ENCODE peak calls at places on chromosomes 16 and 17, in ten cellular contexts. O, Z, H, L, Q, I, C, G, D and U are unnamed samples.

GRCh38 chr17:50475362-50475761 is 3.3 kb upstream of the RSAD1 start:
- DNase-seq in C (no peak), O (no peak), Q (peak; percentile 18), I (no peak), D (no peak), H (no peak), Z (no peak), G (no peak), L (no peak), U (no peak)

GRCh38 chr16:86823895-86824671 is 245.7 kb downstream of the FOXL1 start:
- DNase-seq in C (no peak), H (no peak), I (no peak), D (no peak), Z (no peak), G (no peak), O (peak; percentile 37), Q (no peak), L (no peak), U (no peak)

GRCh38 chr17:71409137-71409536 is 711.7 kb upstream of the SOX9 start:
- DNase-seq in I (no peak), Q (no peak), H (no peak), O (no peak), L (no peak), C (no peak), D (no peak), Z (no peak), G (no peak), U (no peak)

GRCh38 chr16:85052536-85052935 is 24.9 kb downstream of the KIAA0513 start:
- DNase-seq in H (no peak), I (no peak), G (no peak), D (no peak), C (no peak), Q (no peak), Z (no peak), L (no peak), O (no peak), U (no peak)

GRCh38 chr17:76268015-76268749 is 3.0 kb downstream of the UBALD2 start:
- DNase-seq in Z (peak; percentile 39), Q (peak; percentile 83), D (peak; percentile 77), O (no peak), C (peak; percentile 88), H (no peak), I (no peak), G (no peak), L (no peak), U (peak; percentile 64)

GRCh38 chr17:82786427-82786826 is 34.6 kb downstream of the TBCD start:
- DNase-seq in D (no peak), Z (no peak), Q (no peak), O (no peak), H (no peak), G (no peak), I (no peak), L (no peak), C (peak; percentile 32), U (no peak)

GRCh38 chr17:28334176-28334575 is 1.1 kb downstream of the IFT20 start:
- DNase-seq in L (no peak), I (no peak), D (no peak), C (no peak), H (no peak), G (no peak), Z (no peak), Q (no peak), O (no peak), U (no peak)

GRCh38 chr17:55172612-55173011 is 92.1 kb upstream of the HLF start:
- DNase-seq in D (no peak), I (no peak), H (no peak), Z (no peak), L (no peak), Q (no peak), C (no peak), O (no peak), G (no peak), U (no peak)

GRCh38 chr16:57277586-57277985 is 6.9 kb downstream of the PLLP start:
- DNase-seq in H (peak; percentile 58), C (no peak), Z (no peak), D (no peak), L (no peak), Q (no peak), O (peak; percentile 77), I (no peak), G (peak; percentile 32), U (no peak)

GRCh38 chr17:3598078-3598477 is 11.1 kb downstream of the TRPV1 start:
- DNase-seq in Z (no peak), L (no peak), O (no peak), G (no peak), H (no peak), Q (peak; percentile 7), D (no peak), I (no peak), C (no peak), U (no peak)

GRCh38 chr16:84396537-84397008 is 28.2 kb downstream of the ATP2C2 start:
- DNase-seq in Q (no peak), Z (no peak), I (peak; percentile 84), C (no peak), G (no peak), D (no peak), L (no peak), O (peak; percentile 84), H (peak; percentile 77), U (no peak)

GRCh38 chr17:77454560-77455095 is 313.9 kb downstream of the SEC14L1 start:
- DNase-seq in D (no peak), Q (no peak), L (no peak), C (no peak), G (no peak), H (no peak), Z (no peak), I (no peak), O (no peak), U (no peak)

GRCh38 chr16:529012-529575 is 1.6 kb downstream of the CAPN15 start:
- DNase-seq in G (peak; percentile 65), C (no peak), D (no peak), H (no peak), O (no peak), I (no peak), Q (peak; percentile 65), Z (no peak), L (no peak), U (no peak)

GRCh38 chr16:525520-526180 is 1.9 kb upstream of the CAPN15 start:
- DNase-seq in O (peak; percentile 47), G (no peak), H (peak; percentile 68), Z (no peak), C (no peak), L (no peak), I (no peak), D (no peak), Q (no peak), U (no peak)

GRCh38 chr16:528111-529011 is 849 bp downstream of the CAPN15 start:
- DNase-seq in H (no peak), Z (peak; percentile 76), D (no peak), I (peak; percentile 47), L (no peak), O (peak; percentile 60), Q (peak; percentile 80), G (peak; percentile 47), C (no peak), U (peak; percentile 51)

GRCh38 chr16:526181-527014 is 1.1 kb upstream of the CAPN15 start:
- DNase-seq in Z (no peak), O (no peak), C (no peak), I (peak; percentile 67), G (peak; percentile 56), H (no peak), L (no peak), Q (no peak), D (no peak), U (peak; percentile 80)

GRCh38 chr16:527015-527903 is at the start of gene CAPN15:
- DNase-seq in O (peak; percentile 93), D (peak; percentile 91), Q (peak; percentile 91), G (peak; percentile 93), C (peak; percentile 70), H (peak; percentile 61), Z (peak; percentile 93), I (peak; percentile 92), L (peak; percentile 83), U (peak; percentile 93)
- TF ChIP-seq CTCF in O (peak; percentile 45), D (peak; percentile 40), Q (peak; percentile 15), G (no peak), C (peak; percentile 48), H (no peak), Z (peak; percentile 10), I (no peak), L (peak; percentile 48), U (peak; percentile 40)

DNA sequence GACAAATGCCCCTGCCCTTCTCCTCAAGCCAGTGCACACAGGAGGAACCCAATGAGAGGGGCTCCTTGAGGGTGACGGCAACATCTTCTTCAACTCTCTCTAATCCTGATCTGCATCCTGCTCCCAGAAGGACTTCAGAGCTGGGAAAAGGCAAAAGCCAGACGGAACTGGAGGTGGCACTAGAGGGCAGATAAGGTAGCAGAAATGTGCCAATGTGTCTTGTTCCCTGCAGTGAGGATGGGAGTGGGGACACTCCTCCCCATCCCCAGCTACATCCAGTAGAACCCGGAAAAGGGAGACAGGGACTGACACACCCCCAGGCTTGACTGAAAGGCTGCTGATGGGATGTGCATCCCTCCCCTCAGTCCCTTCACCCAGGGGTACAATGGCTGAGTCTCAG is 28.5 kb downstream of the SRCIN1 start:
- DNase-seq in Q (no peak), G (no peak), I (no peak), Z (no peak), D (no peak), H (no peak), C (no peak), L (no peak), O (no peak), U (no peak)
- TF ChIP-seq CTCF in Q (no peak), G (no peak), I (no peak), Z (peak; percentile 8), D (no peak), H (no peak), C (no peak), L (no peak), O (peak; percentile 36), U (no peak)

DNA sequence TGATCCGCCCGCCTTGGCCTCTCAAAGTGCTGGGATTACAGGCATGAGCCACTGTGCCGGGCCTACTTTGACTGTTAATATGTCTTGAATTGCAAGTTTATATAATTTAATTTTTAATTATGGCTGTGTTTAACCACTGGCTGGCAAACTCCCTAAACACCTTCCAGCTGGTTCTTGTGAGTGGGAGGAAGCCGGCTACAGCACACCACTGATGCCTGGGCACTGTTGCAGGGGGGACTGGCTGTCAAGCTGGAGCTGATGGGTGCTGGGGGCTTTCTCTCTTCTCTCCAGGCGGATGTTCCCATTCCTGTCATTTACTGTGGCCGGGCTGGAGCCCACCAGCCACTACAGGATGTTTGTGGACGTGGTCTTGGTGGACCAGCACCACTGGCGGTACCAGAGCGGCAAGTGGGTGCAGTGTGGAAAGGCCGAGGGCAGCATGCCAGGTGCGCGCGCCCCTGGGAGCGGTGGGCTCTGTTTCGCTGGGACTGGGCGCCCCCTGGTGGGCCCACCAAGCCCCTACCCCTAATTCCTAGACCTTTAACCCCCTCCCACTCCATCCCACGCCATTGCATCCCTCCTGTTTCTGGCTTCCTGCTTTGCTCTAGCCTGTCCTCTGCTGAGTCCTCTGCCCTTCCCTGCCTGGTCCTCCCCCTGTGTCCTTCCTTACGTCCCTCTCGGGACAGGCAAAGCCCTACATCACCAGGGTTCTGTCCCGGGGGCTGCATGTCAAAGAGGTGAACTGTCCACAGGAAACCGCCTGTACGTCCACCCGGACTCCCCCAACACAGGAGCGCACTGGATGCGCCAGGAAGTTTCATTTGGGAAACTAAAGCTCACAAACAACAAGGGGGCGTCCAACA is 9.5 kb downstream of the TBX21 start:
- DNase-seq in C (no peak), L (peak; percentile 57), O (peak; percentile 47), G (peak; percentile 79), I (peak; percentile 77), D (no peak), H (no peak), Z (peak; percentile 95), Q (no peak), U (peak; percentile 77)
- TF ChIP-seq CTCF in C (no peak), L (peak; percentile 73), O (peak; percentile 67), G (peak; percentile 94), I (peak; percentile 96), D (no peak), H (peak; percentile 26), Z (peak; percentile 61), Q (no peak), U (peak; percentile 88)

GRCh38 chr17:6286239-6286638 is 148.7 kb downstream of the AIPL1 start:
- DNase-seq in G (no peak), L (no peak), Q (no peak), D (no peak), C (no peak), H (no peak), I (no peak), Z (no peak), O (peak; percentile 14), U (no peak)
- TF ChIP-seq CTCF in G (peak; percentile 39), L (no peak), Q (no peak), D (no peak), C (no peak), H (no peak), I (no peak), Z (no peak), O (no peak), U (no peak)